ENCODE peak calls at places on chromosomes 7 and 10, in seven cellular contexts. B is GM06990, T is sciatic nerve, G is glutamatergic neuron, W is nephron progenitor cell, K is caudate nucleus, M is mesenchymal stem cell. V is an unnamed sample.

GRCh38 chr10:80739328-80739727 is 201.6 kb downstream of the SH2D4B start:
- DNase-seq in M (no peak), B (no peak), W (no peak), G (no peak), T (no peak), K (no peak), V (no peak)

GRCh38 chr7:21640150-21640549 is 97.3 kb downstream of the DNAH11 start:
- DNase-seq in M (no peak), B (no peak), W (no peak), T (no peak), K (no peak), G (no peak), V (no peak)

GRCh38 chr10:87541114-87541513 is 36.4 kb downstream of the MINPP1 start:
- DNase-seq in K (no peak), W (no peak), T (no peak), B (no peak), M (no peak), G (no peak), V (no peak)

GRCh38 chr10:131947631-131948347 is 33.9 kb downstream of the BNIP3 start:
- DNase-seq in T (no peak), M (peak), B (no peak), W (no peak), G (no peak), K (no peak), V (no peak)

GRCh38 chr7:116802144-116802747 is 60.1 kb upstream of the CAPZA2 start:
- DNase-seq in G (no peak), T (no peak), B (no peak), W (no peak), M (no peak), K (no peak), V (peak)

GRCh38 chr7:98362517-98362916 is 38.4 kb downstream of the BAIAP2L1 start:
- DNase-seq in K (no peak), T (peak), G (no peak), B (no peak), M (no peak), W (no peak), V (no peak)

GRCh38 chr10:71945819-71946474 is 18.2 kb upstream of the CHST3 start:
- DNase-seq in B (no peak), M (no peak), T (no peak), G (no peak), K (no peak), W (no peak), V (no peak)

GRCh38 chr10:1741450-1741849 is 4.1 kb upstream of the ADARB2 start:
- DNase-seq in M (no peak), W (no peak), G (no peak), T (no peak), B (no peak), K (no peak), V (no peak)

GRCh38 chr7:135385209-135385608 is 124.7 kb downstream of the CNOT4 start:
- DNase-seq in K (no peak), T (no peak), M (no peak), G (no peak), W (no peak), B (no peak), V (no peak)

GRCh38 chr7:47366211-47366610 is 215.7 kb downstream of the TNS3 start:
- DNase-seq in T (no peak), W (no peak), K (no peak), B (no peak), M (no peak), G (no peak), V (no peak)

GRCh38 chr7:47335071-47335470 is 246.8 kb downstream of the TNS3 start:
- DNase-seq in G (no peak), B (no peak), M (no peak), K (no peak), T (peak), W (no peak), V (no peak)

GRCh38 chr10:79102056-79102874 is 33.5 kb downstream of the ZMIZ1 start:
- DNase-seq in M (peak), T (peak), K (peak), B (no peak), W (peak), G (peak), V (peak)

GRCh38 chr7:25856056-25856780 is 295.8 kb upstream of the NFE2L3 start:
- DNase-seq in W (peak), G (no peak), B (no peak), T (no peak), K (no peak), M (peak), V (peak)

GRCh38 chr7:6172331-6173295 is 99.8 kb downstream of the CYTH3 start:
- DNase-seq in W (no peak), K (no peak), M (no peak), T (no peak), B (no peak), G (no peak), V (no peak)

GRCh38 chr7:138573741-138574140 is 113.7 kb downstream of the TRIM24 start:
- DNase-seq in W (no peak), K (no peak), M (no peak), G (no peak), T (no peak), B (no peak), V (no peak)

GRCh38 chr7:127718325-127718724 is 66.3 kb downstream of the SND1 start:
- DNase-seq in B (no peak), M (no peak), T (no peak), W (no peak), K (no peak), G (no peak), V (no peak)

GRCh38 chr10:118760265-118760664 is 5.5 kb upstream of the CACUL1 start:
- DNase-seq in K (no peak), M (no peak), B (no peak), T (no peak), G (peak), W (peak), V (peak)

GRCh38 chr7:85030893-85031292 is 156.0 kb downstream of the SEMA3D start:
- DNase-seq in M (peak), B (no peak), T (no peak), W (no peak), G (no peak), K (no peak), V (peak)

GRCh38 chr7:92767427-92767826 is 68.9 kb downstream of the CDK6 start:
- DNase-seq in T (no peak), K (no peak), W (no peak), G (no peak), B (no peak), M (peak), V (no peak)

GRCh38 chr7:114865564-114865963 is 56.3 kb upstream of the MDFIC start:
- DNase-seq in T (peak), M (peak), K (no peak), B (peak), W (peak), G (peak), V (peak)

GRCh38 chr7:137935849-137936508 is 65.9 kb downstream of the CREB3L2 start:
- DNase-seq in W (no peak), K (no peak), G (no peak), B (no peak), M (no peak), T (no peak), V (no peak)

V was measured in neural progenitor cell.